ENCODE peak calls at places on chromosomes 3 and 15, in nine cellular contexts. One of them, this sample, is unnamed.

GRCh38 chr15:89278307-89278706 is 34.5 kb downstream of the FANCI start:
- DNase-seq in thyroid gland: no peak
- DNase-seq in H1: no peak
- DNase-seq in ovary: no peak
- DNase-seq in body of pancreas: no peak
- DNase-seq in sigmoid colon: no peak
- DNase-seq in IMR-90: peak
- DNase-seq in adrenal gland: no peak
- DNase-seq in A549: no peak
- DNase-seq in this sample: no peak

GRCh38 chr3:43736558-43736995 is 45.8 kb downstream of the ABHD5 start:
- DNase-seq in sigmoid colon: no peak
- DNase-seq in H1: no peak
- DNase-seq in adrenal gland: no peak
- DNase-seq in body of pancreas: no peak
- DNase-seq in thyroid gland: no peak
- DNase-seq in A549: no peak
- DNase-seq in IMR-90: peak
- DNase-seq in ovary: no peak
- DNase-seq in this sample: no peak

GRCh38 chr3:187913617-187914033 is 168.4 kb upstream of the BCL6 start:
- DNase-seq in IMR-90: peak
- DNase-seq in ovary: no peak
- DNase-seq in sigmoid colon: no peak
- DNase-seq in A549: peak
- DNase-seq in H1: no peak
- DNase-seq in body of pancreas: no peak
- DNase-seq in thyroid gland: no peak
- DNase-seq in adrenal gland: no peak
- DNase-seq in this sample: no peak

GRCh38 chr3:58249358-58250092 is 11.9 kb downstream of the ABHD6 start:
- DNase-seq in IMR-90: no peak
- DNase-seq in ovary: no peak
- DNase-seq in adrenal gland: no peak
- DNase-seq in A549: no peak
- DNase-seq in sigmoid colon: no peak
- DNase-seq in body of pancreas: no peak
- DNase-seq in H1: no peak
- DNase-seq in thyroid gland: peak
- DNase-seq in this sample: no peak

GRCh38 chr3:27606537-27606936 is 115.6 kb downstream of the EOMES start:
- DNase-seq in adrenal gland: no peak
- DNase-seq in thyroid gland: no peak
- DNase-seq in sigmoid colon: no peak
- DNase-seq in A549: no peak
- DNase-seq in body of pancreas: no peak
- DNase-seq in ovary: no peak
- DNase-seq in IMR-90: peak
- DNase-seq in H1: no peak
- DNase-seq in this sample: no peak

GRCh38 chr3:16063603-16064002 is 110.9 kb upstream of the GALNT15 start:
- DNase-seq in body of pancreas: no peak
- DNase-seq in ovary: no peak
- DNase-seq in adrenal gland: no peak
- DNase-seq in thyroid gland: no peak
- DNase-seq in H1: no peak
- DNase-seq in sigmoid colon: peak
- DNase-seq in A549: no peak
- DNase-seq in IMR-90: no peak
- DNase-seq in this sample: no peak

GRCh38 chr3:194286747-194287146 is 64.4 kb downstream of the CPN2 start:
- DNase-seq in A549: no peak
- DNase-seq in H1: peak
- DNase-seq in thyroid gland: no peak
- DNase-seq in adrenal gland: peak
- DNase-seq in IMR-90: no peak
- DNase-seq in body of pancreas: no peak
- DNase-seq in ovary: no peak
- DNase-seq in sigmoid colon: peak
- DNase-seq in this sample: no peak

GRCh38 chr3:10883478-10884234 is 67.6 kb downstream of the SLC6A11 start:
- DNase-seq in A549: peak
- DNase-seq in thyroid gland: no peak
- DNase-seq in ovary: no peak
- DNase-seq in H1: no peak
- DNase-seq in adrenal gland: no peak
- DNase-seq in sigmoid colon: no peak
- DNase-seq in IMR-90: peak
- DNase-seq in body of pancreas: no peak
- DNase-seq in this sample: peak

GRCh38 chr3:155302476-155302875 is 9.0 kb upstream of the STRIT1 start:
- DNase-seq in IMR-90: peak
- DNase-seq in body of pancreas: no peak
- DNase-seq in A549: no peak
- DNase-seq in ovary: no peak
- DNase-seq in thyroid gland: no peak
- DNase-seq in sigmoid colon: no peak
- DNase-seq in adrenal gland: no peak
- DNase-seq in H1: no peak
- DNase-seq in this sample: no peak

GRCh38 chr3:181623924-181624694 is 87.6 kb upstream of the SOX2 start:
- DNase-seq in thyroid gland: peak
- DNase-seq in sigmoid colon: no peak
- DNase-seq in body of pancreas: no peak
- DNase-seq in H1: no peak
- DNase-seq in adrenal gland: no peak
- DNase-seq in ovary: no peak
- DNase-seq in IMR-90: no peak
- DNase-seq in A549: no peak
- DNase-seq in this sample: no peak

GRCh38 chr3:69998759-69999158 is 774 bp upstream of the SAMMSON start:
- DNase-seq in adrenal gland: no peak
- DNase-seq in thyroid gland: no peak
- DNase-seq in H1: no peak
- DNase-seq in ovary: no peak
- DNase-seq in A549: no peak
- DNase-seq in sigmoid colon: no peak
- DNase-seq in IMR-90: no peak
- DNase-seq in body of pancreas: no peak
- DNase-seq in this sample: no peak

GRCh38 chr15:45892182-45892581 is 257.4 kb downstream of the SQOR start:
- DNase-seq in thyroid gland: no peak
- DNase-seq in A549: no peak
- DNase-seq in H1: no peak
- DNase-seq in body of pancreas: no peak
- DNase-seq in adrenal gland: no peak
- DNase-seq in ovary: no peak
- DNase-seq in sigmoid colon: no peak
- DNase-seq in IMR-90: no peak
- DNase-seq in this sample: no peak

GRCh38 chr3:71583569-71584215 is at the start of gene FOXP1:
- DNase-seq in H1: no peak
- DNase-seq in adrenal gland: peak
- DNase-seq in sigmoid colon: peak
- DNase-seq in ovary: peak
- DNase-seq in body of pancreas: peak
- DNase-seq in A549: no peak
- DNase-seq in IMR-90: peak
- DNase-seq in thyroid gland: peak
- DNase-seq in this sample: peak

GRCh38 chr3:71581981-71582611 is 1.4 kb downstream of the FOXP1 start:
- DNase-seq in body of pancreas: peak
- DNase-seq in thyroid gland: peak
- DNase-seq in ovary: peak
- DNase-seq in adrenal gland: peak
- DNase-seq in H1: no peak
- DNase-seq in IMR-90: no peak
- DNase-seq in sigmoid colon: peak
- DNase-seq in A549: no peak
- DNase-seq in this sample: peak

GRCh38 chr3:71584216-71585061 is 911 bp upstream of the FOXP1 start:
- DNase-seq in thyroid gland: peak
- DNase-seq in IMR-90: peak
- DNase-seq in ovary: peak
- DNase-seq in H1: no peak
- DNase-seq in A549: no peak
- DNase-seq in adrenal gland: peak
- DNase-seq in sigmoid colon: peak
- DNase-seq in body of pancreas: peak
- DNase-seq in this sample: peak

GRCh38 chr3:71581451-71581980 is 2.0 kb downstream of the FOXP1 start:
- DNase-seq in ovary: peak
- DNase-seq in IMR-90: no peak
- DNase-seq in adrenal gland: peak
- DNase-seq in H1: no peak
- DNase-seq in A549: no peak
- DNase-seq in sigmoid colon: peak
- DNase-seq in body of pancreas: peak
- DNase-seq in thyroid gland: peak
- DNase-seq in this sample: peak

DNA sequence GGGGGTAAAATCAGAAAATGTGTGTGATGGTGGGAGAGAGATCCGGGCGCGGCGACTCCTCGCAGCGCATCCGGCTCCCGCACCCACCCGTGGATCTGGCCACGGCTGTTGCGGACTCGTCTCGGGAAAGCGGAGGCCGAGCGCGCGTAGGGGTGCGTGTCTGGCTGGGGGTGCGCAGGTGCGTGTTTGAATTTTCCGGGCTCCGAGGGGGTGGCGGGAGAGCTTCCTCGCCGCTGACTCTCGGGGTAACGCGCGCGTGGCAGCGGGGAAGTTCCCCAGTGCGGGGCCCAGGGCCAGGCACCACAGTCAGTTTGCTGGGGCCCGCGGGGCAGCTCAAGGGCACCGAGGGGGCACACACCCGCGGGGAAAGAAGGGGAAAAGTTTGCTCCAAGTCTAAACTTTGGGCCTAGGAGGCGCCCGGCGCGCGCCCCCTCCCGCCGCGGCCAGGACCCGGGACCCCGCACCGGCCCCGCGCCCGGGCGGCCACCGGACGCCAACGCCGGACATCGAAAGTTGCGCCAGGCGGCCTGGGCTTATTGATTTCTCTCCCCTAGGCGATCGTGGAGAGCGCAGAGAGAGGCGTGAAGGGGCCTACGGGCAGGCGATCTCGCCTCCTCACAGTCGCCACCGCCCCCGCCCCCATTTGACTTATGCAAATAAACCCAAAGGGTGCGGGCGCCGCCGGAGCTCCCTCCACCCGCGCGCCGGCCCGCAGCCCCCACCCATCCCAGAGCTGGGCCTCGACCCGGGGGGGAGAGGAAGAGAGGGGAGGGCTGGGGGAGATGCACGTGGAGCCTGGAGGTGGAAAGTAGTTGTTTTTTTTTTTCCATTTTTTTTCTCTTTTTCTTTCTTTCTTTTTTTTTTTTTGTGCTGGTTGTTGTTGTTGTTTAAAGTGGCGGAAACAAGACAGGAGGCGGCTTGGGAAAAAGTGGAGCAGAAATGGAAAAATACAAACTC is 638 bp downstream of the FOXP1 start:
- DNase-seq in ovary: peak
- DNase-seq in A549: no peak
- DNase-seq in thyroid gland: peak
- DNase-seq in IMR-90: peak
- DNase-seq in body of pancreas: peak
- DNase-seq in H1: no peak
- DNase-seq in sigmoid colon: peak
- DNase-seq in adrenal gland: peak
- DNase-seq in this sample: peak
- TF ChIP-seq POLR2A in ovary: no peak
- TF ChIP-seq POLR2A in A549: no peak
- TF ChIP-seq POLR2A in thyroid gland: no peak
- TF ChIP-seq POLR2A in IMR-90: peak
- TF ChIP-seq POLR2A in body of pancreas: no peak
- TF ChIP-seq POLR2A in H1: no peak
- TF ChIP-seq POLR2A in sigmoid colon: no peak
- TF ChIP-seq POLR2A in adrenal gland: no peak
- TF ChIP-seq POLR2A in this sample: no peak

DNA sequence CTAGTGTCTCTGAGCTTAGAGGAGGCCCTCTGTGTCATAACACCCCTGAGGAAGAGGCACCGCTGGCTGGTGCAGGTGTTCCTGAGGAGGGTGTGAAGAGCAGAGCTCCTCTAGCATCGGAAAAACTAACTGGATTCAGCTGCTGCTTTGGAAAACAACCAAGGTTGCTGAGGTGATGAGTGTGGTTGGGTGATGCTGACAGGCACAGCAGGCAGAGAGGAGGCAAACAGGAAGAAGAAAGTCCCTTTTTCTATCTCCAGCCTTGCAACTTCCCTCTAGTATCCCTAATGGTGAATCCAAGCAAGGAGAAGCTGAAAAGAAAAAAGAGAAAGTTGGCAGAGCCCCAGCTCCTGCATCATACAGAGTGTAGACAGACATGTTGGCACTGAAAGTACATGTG is 3.8 kb upstream of the OR4F15 start:
- DNase-seq in adrenal gland: no peak
- DNase-seq in ovary: no peak
- DNase-seq in body of pancreas: no peak
- DNase-seq in sigmoid colon: no peak
- DNase-seq in IMR-90: peak
- DNase-seq in A549: no peak
- DNase-seq in thyroid gland: no peak
- DNase-seq in H1: no peak
- DNase-seq in this sample: no peak
- H3K27ac ChIP-seq in adrenal gland: no peak
- H3K27ac ChIP-seq in ovary: no peak
- H3K27ac ChIP-seq in body of pancreas: no peak
- H3K27ac ChIP-seq in sigmoid colon: no peak
- H3K27ac ChIP-seq in IMR-90: peak
- H3K27ac ChIP-seq in A549: no peak
- H3K27ac ChIP-seq in thyroid gland: no peak
- H3K27ac ChIP-seq in H1: no peak
- H3K27ac ChIP-seq in this sample: no peak

DNA sequence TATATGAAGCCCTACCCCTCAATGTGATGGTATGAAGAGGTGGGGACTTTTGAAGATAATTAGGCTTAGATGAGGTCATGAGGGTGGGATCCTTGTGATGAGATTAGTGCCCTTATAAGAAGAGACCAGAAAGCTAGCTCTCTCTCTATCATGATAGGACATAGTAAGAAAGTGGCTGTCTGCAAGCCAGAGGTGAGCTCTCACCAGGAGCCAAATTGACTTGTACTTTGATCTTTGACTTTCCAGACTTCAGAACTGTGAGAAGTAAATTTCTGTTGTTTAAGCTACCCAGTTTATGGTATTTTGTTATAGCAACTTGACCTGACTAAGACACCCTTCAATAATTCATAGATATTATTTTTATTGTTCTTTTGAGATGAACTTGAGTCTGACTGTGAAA is 29.9 kb upstream of the MRPL3 start:
- DNase-seq in H1: no peak
- DNase-seq in adrenal gland: no peak
- DNase-seq in thyroid gland: no peak
- DNase-seq in sigmoid colon: no peak
- DNase-seq in IMR-90: no peak
- DNase-seq in body of pancreas: no peak
- DNase-seq in ovary: no peak
- DNase-seq in A549: no peak
- DNase-seq in this sample: no peak
- TF ChIP-seq POLR2A in H1: no peak
- TF ChIP-seq POLR2A in adrenal gland: no peak
- TF ChIP-seq POLR2A in thyroid gland: no peak
- TF ChIP-seq POLR2A in sigmoid colon: no peak
- TF ChIP-seq POLR2A in IMR-90: no peak
- TF ChIP-seq POLR2A in body of pancreas: no peak
- TF ChIP-seq POLR2A in ovary: no peak
- TF ChIP-seq POLR2A in A549: no peak
- TF ChIP-seq POLR2A in this sample: no peak

GRCh38 chr15:63023351-63023945 is 19.1 kb upstream of the TPM1 start:
- DNase-seq in A549: no peak
- DNase-seq in IMR-90: peak
- DNase-seq in sigmoid colon: no peak
- DNase-seq in H1: no peak
- DNase-seq in ovary: no peak
- DNase-seq in body of pancreas: no peak
- DNase-seq in adrenal gland: no peak
- DNase-seq in thyroid gland: no peak
- DNase-seq in this sample: no peak
- H3K27ac ChIP-seq in A549: peak
- H3K27ac ChIP-seq in IMR-90: peak
- H3K27ac ChIP-seq in sigmoid colon: no peak
- H3K27ac ChIP-seq in H1: no peak
- H3K27ac ChIP-seq in ovary: no peak
- H3K27ac ChIP-seq in body of pancreas: no peak
- H3K27ac ChIP-seq in adrenal gland: no peak
- H3K27ac ChIP-seq in thyroid gland: no peak
- H3K27ac ChIP-seq in this sample: no peak